ENCODE peak calls at places on chromosomes 2 and 18, in five cellular contexts. Q is AG04450, B is vagina, Z is psoas muscle, O is adrenal gland. W is an unnamed sample.

GRCh38 chr18:13826209-13826608 is 2.3 kb downstream of the MC5R start:
- DNase-seq in Z (no peak), Q (no peak), B (no peak), O (no peak), W (no peak)

GRCh38 chr2:9174771-9175441 is 31.7 kb upstream of the ASAP2 start:
- DNase-seq in Q (peak), O (no peak), B (no peak), Z (no peak), W (no peak)

GRCh38 chr18:33270297-33270696 is 170.2 kb downstream of the CCDC178 start:
- DNase-seq in B (no peak), Z (no peak), Q (no peak), O (no peak), W (no peak)

GRCh38 chr2:29014331-29014730 is 33.2 kb downstream of the TOGARAM2 start:
- DNase-seq in O (no peak), B (no peak), Z (peak), Q (no peak), W (no peak)

GRCh38 chr18:69265661-69266060 is 135.0 kb upstream of the DOK6 start:
- DNase-seq in Z (no peak), Q (no peak), O (no peak), B (no peak), W (no peak)

GRCh38 chr2:227748079-227748478 is 2.4 kb downstream of the SCYGR8 start:
- DNase-seq in Z (no peak), B (no peak), O (no peak), Q (no peak), W (no peak)

GRCh38 chr2:239644016-239644415 is 243.2 kb upstream of the HDAC4 start:
- DNase-seq in B (no peak), Q (no peak), Z (no peak), O (no peak), W (no peak)

GRCh38 chr2:108145551-108145950 is 94.2 kb upstream of the SULT1C3 start:
- DNase-seq in Z (no peak), O (no peak), Q (no peak), B (no peak), W (peak)

GRCh38 chr2:36635194-36635593 is 37.2 kb upstream of the FEZ2 start:
- DNase-seq in B (no peak), Z (no peak), O (no peak), Q (no peak), W (no peak)

GRCh38 chr2:19711470-19712372 is 190.1 kb downstream of the TTC32 start:
- DNase-seq in Z (no peak), O (no peak), Q (peak), B (no peak), W (peak)

GRCh38 chr18:54798186-54798585 is 30.1 kb upstream of the RAB27B start:
- DNase-seq in O (no peak), Q (no peak), Z (no peak), B (no peak), W (no peak)

GRCh38 chr2:205352593-205352992 is 329.7 kb upstream of the NRP2 start:
- DNase-seq in Q (no peak), B (no peak), O (no peak), Z (no peak), W (peak)

GRCh38 chr18:9474983-9475642 is at the start of gene RALBP1:
- DNase-seq in Z (peak), Q (peak), O (peak), B (peak), W (peak)
- TF ChIP-seq CTCF in Z (no peak), Q (peak), O (no peak), B (no peak), W (peak)

DNA sequence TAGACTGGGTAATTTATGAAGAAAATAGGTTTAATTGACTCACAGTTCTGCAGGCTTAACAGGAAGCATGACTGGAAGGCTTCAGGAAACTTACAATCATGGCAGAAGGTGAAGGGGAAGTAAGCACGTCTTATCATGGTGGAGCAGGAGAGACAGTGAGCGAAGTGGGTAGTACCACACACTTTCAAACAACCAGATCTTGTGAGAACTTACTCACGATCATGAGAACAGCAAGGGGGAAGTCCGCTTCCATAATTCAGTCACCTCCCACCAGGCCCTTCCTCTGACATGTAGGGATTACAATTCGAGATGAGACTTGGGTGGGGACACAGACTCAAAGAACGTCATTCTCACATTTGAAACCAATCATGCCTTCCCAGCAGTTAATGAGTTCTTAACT is 260.1 kb upstream of the FAM98A start:
- DNase-seq in O (no peak), B (no peak), Q (no peak), Z (no peak), W (no peak)
- H3K4me3 ChIP-seq in O (no peak), B (no peak), Q (no peak), Z (no peak), W (no peak)

DNA sequence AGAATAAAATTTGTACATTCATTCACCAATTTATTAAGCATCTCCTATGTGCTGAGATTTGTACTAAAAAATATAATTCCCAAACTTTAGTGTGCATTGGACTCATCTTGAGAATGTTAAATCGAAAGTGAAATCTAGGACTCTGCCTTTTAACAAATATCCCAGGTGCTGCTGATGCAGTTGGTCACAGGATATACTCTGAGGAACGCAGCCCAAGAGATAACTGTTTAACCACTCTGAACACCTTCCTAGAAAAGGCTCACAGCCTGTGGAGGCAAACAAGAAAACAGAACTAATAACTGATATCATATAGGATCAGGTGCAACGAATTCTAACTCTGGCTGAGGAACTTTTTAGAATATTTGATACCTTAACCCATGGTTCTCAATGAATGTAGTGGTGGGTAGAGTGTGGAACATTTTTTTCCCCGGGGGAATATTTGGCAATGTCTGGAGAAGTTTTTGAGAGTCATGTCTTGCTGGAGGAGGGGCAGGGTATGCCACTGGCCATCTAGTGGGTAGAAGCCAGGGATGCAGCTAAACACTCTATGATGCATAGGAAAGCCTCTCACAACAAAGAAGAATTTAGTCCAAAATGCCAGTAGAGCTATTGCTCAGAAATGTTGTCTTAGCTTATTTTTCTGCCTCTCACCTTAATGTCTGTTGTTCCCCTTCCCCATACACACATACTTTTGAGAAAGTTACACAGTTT is 96.5 kb downstream of the EHBP1 start:
- DNase-seq in Z (no peak), B (no peak), Q (no peak), O (no peak), W (no peak)
- TF ChIP-seq CTCF in Z (no peak), B (no peak), Q (peak), O (no peak), W (no peak)

GRCh38 chr2:233413046-233413445 is 58.8 kb downstream of the DGKD start:
- DNase-seq in Z (no peak), Q (no peak), B (no peak), O (no peak), W (no peak)
- H3K4me3 ChIP-seq in Z (peak), Q (no peak), B (no peak), O (no peak), W (no peak)

GRCh38 chr2:136929531-136929930 is 164.2 kb downstream of the THSD7B start:
- DNase-seq in O (no peak), Q (no peak), B (no peak), Z (no peak), W (no peak)

GRCh38 chr2:136935119-136935518 is 169.8 kb downstream of the THSD7B start:
- DNase-seq in O (no peak), Q (no peak), B (no peak), Z (no peak), W (no peak)

GRCh38 chr2:136927156-136927555 is 161.8 kb downstream of the THSD7B start:
- DNase-seq in B (no peak), O (no peak), Z (no peak), Q (no peak), W (no peak)

DNA sequence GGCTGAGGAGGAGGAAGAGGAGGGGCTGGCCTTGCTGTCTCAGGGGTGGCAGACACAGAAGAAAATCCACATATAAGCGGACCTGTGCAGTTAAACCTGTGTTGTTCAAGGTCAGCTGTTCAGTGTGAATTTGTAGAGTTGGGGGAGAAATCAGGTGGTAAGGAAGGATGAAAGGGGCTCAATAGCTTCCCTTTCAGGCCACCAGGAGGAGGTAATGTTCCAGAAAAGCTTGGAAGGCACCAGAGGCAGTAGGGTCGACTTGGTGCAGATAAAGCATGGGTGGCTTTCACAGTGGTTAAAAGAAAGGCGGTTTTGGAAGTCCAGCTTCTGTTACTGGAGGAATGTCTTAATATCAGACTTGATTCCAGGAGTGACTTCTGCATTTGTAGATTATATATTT is 167.4 kb downstream of the THSD7B start:
- DNase-seq in O (no peak), B (no peak), Z (no peak), Q (no peak), W (no peak)
- TF ChIP-seq CTCF in O (peak), B (no peak), Z (no peak), Q (no peak), W (peak)

DNA sequence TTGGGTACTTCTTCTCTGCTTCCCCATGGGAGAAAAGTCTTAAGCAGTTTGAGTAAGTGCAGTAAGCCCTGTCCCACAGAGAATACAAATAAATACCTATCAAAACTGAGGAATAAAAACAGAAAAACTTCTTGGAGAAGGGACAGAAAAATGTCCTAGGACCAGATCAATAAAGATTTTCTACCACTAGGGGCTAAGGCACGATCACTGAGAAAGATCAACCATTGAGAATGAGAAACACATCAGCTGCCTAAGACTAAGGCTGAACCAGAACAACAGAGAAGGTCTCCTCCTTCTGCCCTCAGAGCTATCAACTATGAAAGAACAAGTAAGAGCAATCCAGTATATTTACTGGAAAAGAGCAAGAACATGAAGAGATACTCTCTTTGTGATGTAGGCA is 763.6 kb upstream of the LRRTM1 start:
- DNase-seq in O (no peak), B (no peak), Z (no peak), Q (no peak), W (no peak)
- H3K4me3 ChIP-seq in O (no peak), B (no peak), Z (no peak), Q (no peak), W (no peak)